ENCODE peak calls at places on chromosomes 13 and 19, in eight cellular contexts. H is cardiac muscle cell; F is pancreas; V is fibroblast of lung; Z is Peyer's patch; W is CD8-positive, alpha-beta T cell; I is effector memory CD4-positive, alpha-beta T cell; R is left ventricle myocardium inferior. C is an unnamed sample. For H3K4me1 and H3K36me3, the result is how much of the 10 kb centered on the place peaks cover.

GRCh38 chr13:98321356-98321755 is 144.3 kb upstream of the RNF113B start:
- DNase-seq in H (no peak), F (no peak), V (no peak), Z (no peak), W (no peak), I (no peak), R (no peak), C (no peak)

GRCh38 chr13:65936249-65936648 is 1293.9 kb downstream of the PCDH9 start:
- DNase-seq in H (no peak), F (no peak), V (no peak), Z (no peak), W (no peak), I (no peak), R (no peak), C (no peak)

GRCh38 chr13:113500530-113501265 is 10.2 kb upstream of the DCUN1D2 start:
- DNase-seq in H (no peak), F (no peak), V (no peak), Z (no peak), W (no peak), I (no peak), R (no peak), C (no peak)

GRCh38 chr13:24195626-24196025 is 35.1 kb downstream of the SPATA13 start:
- DNase-seq in H (no peak), F (no peak), V (no peak), Z (no peak), W (no peak), I (no peak), R (no peak), C (no peak)

GRCh38 chr19:13102416-13102665 is 317 bp downstream of the LYL1 start:
- DNase-seq in H (no peak), F (no peak), V (no peak), Z (no peak), W (no peak), I (no peak), R (no peak), C (peak)

GRCh38 chr19:39093761-39094160 is 9.6 kb downstream of the ACP7 start:
- DNase-seq in H (no peak), F (no peak), V (peak), Z (no peak), W (no peak), I (no peak), R (no peak), C (no peak)

GRCh38 chr13:34588362-34588761 is 353.7 kb upstream of the NBEA start:
- DNase-seq in H (no peak), F (no peak), V (no peak), Z (no peak), W (no peak), I (no peak), R (no peak), C (no peak)

GRCh38 chr19:52638601-52639000 is 446 bp upstream of the ZNF83 start:
- DNase-seq in H (no peak), F (peak), V (no peak), Z (peak), W (no peak), I (peak), R (peak), C (peak)

GRCh38 chr19:38412961-38413360 is 10.1 kb downstream of the FAM98C start:
- DNase-seq in H (peak), F (no peak), V (no peak), Z (no peak), W (no peak), I (no peak), R (no peak), C (no peak)

GRCh38 chr19:55253842-55254624 is 4.8 kb downstream of the PPP6R1 start:
- DNase-seq in H (no peak), F (no peak), V (no peak), Z (peak), W (no peak), I (peak), R (no peak), C (peak)

GRCh38 chr19:6580313-6580712 is 10.6 kb downstream of the CD70 start:
- DNase-seq in H (no peak), F (no peak), V (peak), Z (no peak), W (no peak), I (no peak), R (no peak), C (no peak)

GRCh38 chr13:27919934-27920676 is at the start of gene PDX1:
- DNase-seq in H (peak), F (peak), V (no peak), Z (no peak), W (no peak), I (no peak), R (peak), C (no peak)

GRCh38 chr13:73090116-73090811 is 31.5 kb downstream of the KLF5 start:
- DNase-seq in H (no peak), F (no peak), V (peak), Z (peak), W (no peak), I (no peak), R (no peak), C (no peak)

GRCh38 chr13:99224019-99224418 is 23.4 kb downstream of the UBAC2 start:
- DNase-seq in H (no peak), F (no peak), V (no peak), Z (no peak), W (no peak), I (no peak), R (no peak), C (no peak)

GRCh38 chr19:17332677-17333581 is 1.7 kb downstream of the ANO8 start:
- DNase-seq in H (peak), F (no peak), V (peak), Z (no peak), W (no peak), I (no peak), R (no peak), C (peak)

GRCh38 chr13:48860369-48860768 is 115.3 kb upstream of the FNDC3A start:
- DNase-seq in H (no peak), F (no peak), V (no peak), Z (no peak), W (no peak), I (no peak), R (no peak), C (no peak)

GRCh38 chr19:21568816-21569496 is 63.6 kb downstream of the ZNF429 start:
- DNase-seq in H (no peak), F (peak), V (peak), Z (peak), W (peak), I (peak), R (peak), C (peak)

GRCh38 chr13:35994131-35994966 is 136.8 kb downstream of the DCLK1 start:
- DNase-seq in H (no peak), F (peak), V (peak), Z (no peak), W (no peak), I (no peak), R (peak), C (peak)

GRCh38 chr13:111883571-111884343 is 183.2 kb upstream of the SOX1 start:
- DNase-seq in H (no peak), F (no peak), V (no peak), Z (peak), W (no peak), I (no peak), R (no peak), C (no peak)

GRCh38 chr19:32418155-32418554 is 12.6 kb downstream of the DPY19L3 start:
- DNase-seq in H (no peak), F (no peak), V (no peak), Z (no peak), W (no peak), I (no peak), R (no peak), C (no peak)

GRCh38 chr13:112850273-112850672 is 118.7 kb upstream of the MCF2L start:
- DNase-seq in H (no peak), F (no peak), V (no peak), Z (peak), W (no peak), I (no peak), R (no peak), C (no peak)

GRCh38 chr13:114097893-114098688 is 34.3 kb downstream of the RASA3 start:
- DNase-seq in H (no peak), F (peak), V (no peak), Z (peak), W (no peak), I (no peak), R (no peak), C (peak)

GRCh38 chr19:53868091-53868891 is 608 bp downstream of the MYADM start:
- DNase-seq in H (peak), F (peak), V (peak), Z (peak), W (no peak), I (peak), R (peak), C (peak)

GRCh38 chr19:5826531-5827341 is 12.8 kb downstream of the FUT6 start:
- DNase-seq in H (peak), F (peak), V (peak), Z (peak), W (no peak), I (no peak), R (peak), C (no peak)

GRCh38 chr13:26342898-26343297 is 89.0 kb downstream of the CDK8 start:
- DNase-seq in H (no peak), F (no peak), V (no peak), Z (no peak), W (no peak), I (no peak), R (no peak), C (no peak)

GRCh38 chr19:16640951-16641350 is 12.9 kb upstream of the MED26 start:
- DNase-seq in H (no peak), F (no peak), V (no peak), Z (no peak), W (no peak), I (no peak), R (no peak), C (no peak)

GRCh38 chr19:2166741-2167738 is 3.3 kb downstream of the DOT1L start:
- DNase-seq in H (no peak), F (peak), V (peak), Z (peak), W (no peak), I (no peak), R (peak), C (peak)
- H3K4me1 ChIP-seq in H (half or more), F (under half), V (under half), Z (half or more), W (under half), I (under half), R (half or more), C (under half)

GRCh38 chr19:48477696-48478338 is 8.6 kb downstream of the CYTH2 start:
- DNase-seq in H (no peak), F (no peak), V (no peak), Z (no peak), W (no peak), I (no peak), R (no peak), C (no peak)
- H3K36me3 ChIP-seq in H (under half), F (under half), V (under half), Z (under half), W (under half), I (under half), R (half or more), C (under half)

DNA sequence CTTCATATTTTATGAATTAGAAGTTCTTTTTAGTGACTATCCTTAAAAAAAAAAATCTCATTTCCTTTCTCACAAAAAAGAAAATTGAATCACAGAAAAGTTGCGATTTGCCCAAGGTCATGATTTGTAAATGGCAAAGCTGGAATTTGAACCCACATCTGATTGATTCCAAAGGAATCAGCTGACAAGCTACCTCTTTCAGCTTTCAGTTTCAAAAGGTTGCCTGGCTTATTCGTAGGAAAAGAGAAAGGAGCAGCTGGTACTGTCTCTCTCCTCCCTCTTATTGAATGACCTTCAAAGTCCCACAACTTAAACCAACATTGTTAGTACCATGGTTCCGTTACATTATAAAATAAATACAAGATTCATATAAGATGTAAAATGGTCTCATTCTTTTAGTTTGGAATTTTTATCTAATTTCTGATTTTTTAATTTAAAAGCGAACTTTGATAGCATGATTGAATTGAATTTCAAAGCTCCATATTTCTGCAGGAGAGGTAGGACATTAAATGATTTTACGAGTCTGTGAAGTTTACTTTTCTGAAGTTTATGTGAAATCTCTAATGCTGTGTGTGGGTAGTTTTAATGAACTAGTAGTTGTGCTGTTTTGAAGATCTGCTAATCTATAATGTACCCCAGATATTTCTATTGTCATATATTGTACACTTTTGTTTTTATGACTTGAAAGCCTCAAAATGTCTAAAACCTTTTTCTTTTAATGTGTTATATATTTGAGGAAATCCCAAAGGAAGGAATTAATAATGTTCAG is 18.5 kb upstream of the KCTD4 start:
- DNase-seq in H (no peak), F (no peak), V (no peak), Z (no peak), W (no peak), I (no peak), R (no peak), C (no peak)
- H3K4me1 ChIP-seq in H (under half), F (under half), V (under half), Z (under half), W (under half), I (under half), R (under half), C (under half)

DNA sequence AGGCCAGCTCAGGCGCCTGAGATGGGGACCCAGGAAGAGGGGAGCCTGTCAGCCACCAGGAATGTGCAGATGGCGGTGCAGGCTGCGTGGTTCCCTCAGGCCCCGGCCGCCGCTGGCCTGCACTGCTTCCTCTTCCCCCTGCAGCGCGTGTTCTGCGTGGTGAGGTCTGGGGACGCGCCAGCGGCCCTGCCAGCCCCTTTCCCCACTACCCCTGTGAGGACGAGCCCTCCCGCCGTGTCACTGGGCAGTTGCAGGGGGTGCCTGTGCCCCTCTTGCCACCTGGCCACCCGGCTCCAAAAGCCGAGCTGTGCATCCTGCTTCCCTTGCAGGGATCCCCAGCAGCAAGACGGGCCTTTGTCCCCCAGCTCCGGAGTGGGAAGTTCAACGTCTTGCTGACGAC is 58.4 kb downstream of the SMARCA4 start:
- DNase-seq in H (no peak), F (no peak), V (no peak), Z (no peak), W (no peak), I (no peak), R (no peak), C (no peak)
- H3K36me3 ChIP-seq in H (half or more), F (half or more), V (under half), Z (under half), W (under half), I (half or more), R (half or more), C (under half)

DNA sequence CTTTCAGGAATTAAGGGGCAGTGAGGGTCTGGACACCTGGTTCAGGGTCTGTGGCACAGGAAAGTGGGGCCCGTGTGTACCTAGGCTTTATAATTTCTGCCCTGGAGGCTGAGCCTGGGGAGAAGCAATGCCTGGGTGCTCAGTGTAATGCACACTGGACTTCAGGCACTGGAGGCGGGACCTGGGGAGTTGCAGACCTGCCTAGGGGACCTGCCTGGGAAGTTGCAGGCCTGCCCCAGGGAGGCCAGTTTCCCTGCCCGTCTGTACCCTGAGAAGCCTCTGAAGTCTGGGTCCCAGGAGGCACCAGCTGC is 2.5 kb upstream of the TMEM59L start:
- DNase-seq in H (no peak), F (no peak), V (no peak), Z (no peak), W (no peak), I (no peak), R (no peak), C (no peak)
- H3K4me1 ChIP-seq in H (under half), F (under half), V (under half), Z (under half), W (under half), I (under half), R (half or more), C (under half)

GRCh38 chr19:2193807-2194206 is 30.1 kb downstream of the DOT1L start:
- DNase-seq in H (no peak), F (no peak), V (no peak), Z (no peak), W (no peak), I (no peak), R (no peak), C (no peak)
- H3K36me3 ChIP-seq in H (under half), F (under half), V (half or more), Z (under half), W (under half), I (under half), R (half or more), C (under half)

GRCh38 chr13:110238795-110239194 is 68.2 kb downstream of the COL4A1 start:
- DNase-seq in H (no peak), F (no peak), V (no peak), Z (no peak), W (no peak), I (no peak), R (no peak), C (no peak)
- H3K4me1 ChIP-seq in H (under half), F (under half), V (under half), Z (under half), W (under half), I (under half), R (half or more), C (under half)

GRCh38 chr19:35268546-35269424 is at the start of gene USF2:
- DNase-seq in H (peak), F (peak), V (peak), Z (peak), W (no peak), I (peak), R (peak), C (peak)
- H3K36me3 ChIP-seq in H (under half), F (under half), V (under half), Z (under half), W (under half), I (under half), R (under half), C (under half)

GRCh38 chr19:4012092-4012974 is 4.8 kb downstream of the PIAS4 start:
- DNase-seq in H (no peak), F (peak), V (no peak), Z (no peak), W (no peak), I (no peak), R (no peak), C (no peak)
- H3K4me1 ChIP-seq in H (under half), F (half or more), V (under half), Z (under half), W (under half), I (under half), R (half or more), C (under half)

DNA sequence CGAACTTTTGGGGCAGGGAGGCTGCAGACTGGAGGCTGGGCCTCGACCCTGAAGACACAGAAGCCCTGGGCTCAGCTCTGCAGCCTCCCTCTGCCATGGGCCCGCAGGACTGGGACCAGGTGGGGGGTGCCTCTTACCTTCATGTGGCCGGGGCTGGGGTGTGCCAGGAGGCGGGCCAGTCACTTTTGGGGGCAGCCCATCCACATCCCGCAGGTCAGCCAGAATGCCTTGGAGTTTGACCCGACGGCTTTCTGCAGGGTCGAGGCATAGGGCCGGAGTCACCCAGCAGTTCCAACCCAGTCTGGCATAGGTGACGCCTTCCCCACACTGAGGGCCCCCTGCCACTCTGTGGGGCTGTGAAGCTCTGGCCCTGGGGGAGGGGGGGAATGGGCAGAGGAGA is 10.8 kb upstream of the PRKD2 start:
- DNase-seq in H (no peak), F (no peak), V (no peak), Z (no peak), W (no peak), I (no peak), R (no peak), C (no peak)
- H3K36me3 ChIP-seq in H (under half), F (half or more), V (half or more), Z (under half), W (half or more), I (half or more), R (half or more), C (under half)